ENCODE peak calls at places on chromosomes 13 and 19, in seven cellular contexts. J is stimulated activated CD4-positive, alpha-beta T cell treated with anti-CD3 and anti-CD28 coated beads, TNF-alpha, amount 100 ng/mL, for 24 hours; U is cardiac muscle cell; K is GM12865; Z is CD8-positive, alpha-beta memory T cell; E is uterus; O is foreskin melanocyte. V is an unnamed sample.

GRCh38 chr13:43441916-43442315 is 344.9 kb downstream of the ENOX1 start:
- DNase-seq in J (no peak), U (no peak), K (no peak), Z (no peak), E (no peak), O (no peak), V (no peak)

GRCh38 chr19:12899891-12900518 is 9.0 kb downstream of the GCDH start:
- DNase-seq in J (no peak), U (no peak), K (peak), Z (no peak), E (no peak), O (no peak), V (no peak)

GRCh38 chr13:99659234-99659633 is 158.0 kb downstream of the TM9SF2 start:
- DNase-seq in J (no peak), U (peak), K (peak), Z (no peak), E (no peak), O (no peak), V (no peak)

GRCh38 chr19:33509774-33510173 is 11.8 kb downstream of the PEPD start:
- DNase-seq in J (no peak), U (no peak), K (no peak), Z (no peak), E (no peak), O (no peak), V (no peak)

GRCh38 chr19:42512743-42513304 is 15.5 kb downstream of the CEACAM1 start:
- DNase-seq in J (no peak), U (no peak), K (peak), Z (no peak), E (no peak), O (no peak), V (peak)

GRCh38 chr19:49331616-49332055 is 3.6 kb upstream of the CD37 start:
- DNase-seq in J (peak), U (peak), K (peak), Z (peak), E (no peak), O (peak), V (peak)

GRCh38 chr13:109785141-109785891 is 1.1 kb downstream of the IRS2 start:
- DNase-seq in J (peak), U (peak), K (no peak), Z (peak), E (peak), O (peak), V (peak)

GRCh38 chr19:44051654-44052402 is at the start of gene ZNF223:
- DNase-seq in J (peak), U (peak), K (peak), Z (peak), E (peak), O (peak), V (peak)

GRCh38 chr19:2719910-2720776 is 1.0 kb downstream of the DIRAS1 start:
- DNase-seq in J (no peak), U (no peak), K (no peak), Z (no peak), E (no peak), O (peak), V (peak)

GRCh38 chr13:111639994-111640393 is 319.6 kb downstream of the TEX29 start:
- DNase-seq in J (no peak), U (no peak), K (no peak), Z (no peak), E (no peak), O (no peak), V (peak)

GRCh38 chr19:45781282-45782161 is 768 bp downstream of the DMPK start:
- DNase-seq in J (no peak), U (no peak), K (peak), Z (no peak), E (peak), O (no peak), V (no peak)

GRCh38 chr19:43719378-43719868 is 3.5 kb downstream of the IRGC start:
- DNase-seq in J (no peak), U (no peak), K (no peak), Z (no peak), E (no peak), O (no peak), V (no peak)